ENCODE peak calls at places on chromosome 9, in four cellular contexts. One of them, this sample, is unnamed.

GRCh38 chr9:128633601-128634000 is 23.0 kb downstream of the DYNC2I2 start:
- DNase-seq in IMR-90: no peak
- DNase-seq in K562: no peak
- DNase-seq in keratinocyte: no peak
- DNase-seq in this sample: no peak

GRCh38 chr9:31355965-31356364 is 1028.5 kb upstream of the ACO1 start:
- DNase-seq in IMR-90: no peak
- DNase-seq in K562: no peak
- DNase-seq in keratinocyte: no peak
- DNase-seq in this sample: no peak

GRCh38 chr9:129102791-129103594 is 7.6 kb downstream of the CRAT start:
- DNase-seq in IMR-90: peak; percentile 35
- DNase-seq in K562: peak; percentile 63
- DNase-seq in keratinocyte: no peak
- DNase-seq in this sample: peak; percentile 27

GRCh38 chr9:88498880-88499279 is 36.1 kb upstream of the NXNL2 start:
- DNase-seq in IMR-90: no peak
- DNase-seq in K562: no peak
- DNase-seq in keratinocyte: no peak
- DNase-seq in this sample: no peak

GRCh38 chr9:13053504-13053903 is 226.0 kb downstream of the MPDZ start:
- DNase-seq in IMR-90: no peak
- DNase-seq in K562: no peak
- DNase-seq in keratinocyte: no peak
- DNase-seq in this sample: no peak

GRCh38 chr9:13876741-13877140 is 437.2 kb downstream of the NFIB start:
- DNase-seq in IMR-90: no peak
- DNase-seq in K562: no peak
- DNase-seq in keratinocyte: no peak
- DNase-seq in this sample: no peak

GRCh38 chr9:86298873-86299272 is 16.5 kb upstream of the ISCA1 start:
- DNase-seq in IMR-90: no peak
- DNase-seq in K562: no peak
- DNase-seq in keratinocyte: no peak
- DNase-seq in this sample: no peak

GRCh38 chr9:131733601-131734061 is 6.2 kb downstream of the RAPGEF1 start:
- DNase-seq in IMR-90: peak; percentile 96
- DNase-seq in K562: peak; percentile 29
- DNase-seq in keratinocyte: peak; percentile 95
- DNase-seq in this sample: peak; percentile 97

GRCh38 chr9:107284636-107285035 is 1.6 kb downstream of the RAD23B start:
- DNase-seq in IMR-90: no peak
- DNase-seq in K562: no peak
- DNase-seq in keratinocyte: no peak
- DNase-seq in this sample: peak; percentile 24

GRCh38 chr9:4583001-4583400 is 79.1 kb upstream of the PLPP6 start:
- DNase-seq in IMR-90: no peak
- DNase-seq in K562: no peak
- DNase-seq in keratinocyte: no peak
- DNase-seq in this sample: no peak

GRCh38 chr9:6917162-6917561 is 159.4 kb downstream of the KDM4C start:
- DNase-seq in IMR-90: no peak
- DNase-seq in K562: no peak
- DNase-seq in keratinocyte: no peak
- DNase-seq in this sample: no peak

GRCh38 chr9:72315089-72315509 is 49.9 kb downstream of the ZFAND5 start:
- DNase-seq in IMR-90: peak; percentile 47
- DNase-seq in K562: no peak
- DNase-seq in keratinocyte: no peak
- DNase-seq in this sample: peak; percentile 26

GRCh38 chr9:91777437-91777836 is 172.6 kb downstream of the ROR2 start:
- DNase-seq in IMR-90: peak; percentile 80
- DNase-seq in K562: no peak
- DNase-seq in keratinocyte: no peak
- DNase-seq in this sample: no peak

GRCh38 chr9:111300140-111300735 is 29.8 kb downstream of the OR2K2 start:
- DNase-seq in IMR-90: no peak
- DNase-seq in K562: peak; percentile 12
- DNase-seq in keratinocyte: no peak
- DNase-seq in this sample: no peak

GRCh38 chr9:130741831-130742449 is 48.4 kb downstream of the EXOSC2 start:
- DNase-seq in IMR-90: peak; percentile 88
- DNase-seq in K562: peak; percentile 58
- DNase-seq in keratinocyte: peak; percentile 32
- DNase-seq in this sample: no peak

GRCh38 chr9:78004478-78005229 is 27.0 kb downstream of the GNAQ start:
- DNase-seq in IMR-90: peak; percentile 30
- DNase-seq in K562: peak; percentile 45
- DNase-seq in keratinocyte: no peak
- DNase-seq in this sample: no peak

GRCh38 chr9:90979138-90979551 is 177.5 kb downstream of the SYK start:
- DNase-seq in IMR-90: no peak
- DNase-seq in K562: no peak
- DNase-seq in keratinocyte: no peak
- DNase-seq in this sample: no peak

GRCh38 chr9:135904121-135904520 is 3.2 kb downstream of the CAMSAP1 start:
- DNase-seq in IMR-90: no peak
- DNase-seq in K562: no peak
- DNase-seq in keratinocyte: no peak
- DNase-seq in this sample: no peak

GRCh38 chr9:106107716-106108115 is 413.4 kb downstream of the TMEM38B start:
- DNase-seq in IMR-90: no peak
- DNase-seq in K562: no peak
- DNase-seq in keratinocyte: no peak
- DNase-seq in this sample: no peak

GRCh38 chr9:130128251-130128650 is 44.0 kb upstream of the NCS1 start:
- DNase-seq in IMR-90: no peak
- DNase-seq in K562: no peak
- DNase-seq in keratinocyte: no peak
- DNase-seq in this sample: no peak

GRCh38 chr9:91800473-91800872 is 149.6 kb downstream of the ROR2 start:
- DNase-seq in IMR-90: no peak
- DNase-seq in K562: no peak
- DNase-seq in keratinocyte: no peak
- DNase-seq in this sample: no peak

GRCh38 chr9:68739631-68740174 is 34.7 kb downstream of the PIP5K1B start:
- DNase-seq in IMR-90: no peak
- DNase-seq in K562: no peak
- DNase-seq in keratinocyte: no peak
- DNase-seq in this sample: no peak

GRCh38 chr9:5894237-5894959 is 3.7 kb downstream of the MLANA start:
- DNase-seq in IMR-90: no peak
- DNase-seq in K562: no peak
- DNase-seq in keratinocyte: no peak
- DNase-seq in this sample: no peak

GRCh38 chr9:92988215-92988731 is 41.0 kb downstream of the FGD3 start:
- DNase-seq in IMR-90: no peak
- DNase-seq in K562: no peak
- DNase-seq in keratinocyte: peak; percentile 78
- DNase-seq in this sample: no peak

GRCh38 chr9:25636026-25636425 is 42.2 kb downstream of the TUSC1 start:
- DNase-seq in IMR-90: no peak
- DNase-seq in K562: no peak
- DNase-seq in keratinocyte: no peak
- DNase-seq in this sample: no peak
- H3K9me1 ChIP-seq in IMR-90: no peaks in the 10 kb centered on the region
- H3K9me1 ChIP-seq in K562: no peaks in the 10 kb centered on the region
- H3K9me1 ChIP-seq in keratinocyte: peaks cover 2% of the 10 kb centered on the region
- H3K9me1 ChIP-seq in this sample: no peaks in the 10 kb centered on the region

GRCh38 chr9:133693116-133693515 is 45.0 kb downstream of the SARDH start:
- DNase-seq in IMR-90: no peak
- DNase-seq in K562: no peak
- DNase-seq in keratinocyte: no peak
- DNase-seq in this sample: no peak

GRCh38 chr9:133693703-133694529 is 44.2 kb downstream of the SARDH start:
- DNase-seq in IMR-90: no peak
- DNase-seq in K562: no peak
- DNase-seq in keratinocyte: no peak
- DNase-seq in this sample: no peak

GRCh38 chr9:133691659-133692363 is 46.3 kb downstream of the SARDH start:
- DNase-seq in IMR-90: peak; percentile 43
- DNase-seq in K562: no peak
- DNase-seq in keratinocyte: no peak
- DNase-seq in this sample: no peak

GRCh38 chr9:133691191-133691590 is 47.0 kb downstream of the SARDH start:
- DNase-seq in IMR-90: no peak
- DNase-seq in K562: no peak
- DNase-seq in keratinocyte: no peak
- DNase-seq in this sample: no peak

GRCh38 chr9:133692364-133692985 is 45.7 kb downstream of the SARDH start:
- DNase-seq in IMR-90: no peak
- DNase-seq in K562: no peak
- DNase-seq in keratinocyte: no peak
- DNase-seq in this sample: no peak
- H3K9me1 ChIP-seq in IMR-90: no peaks in the 10 kb centered on the region
- H3K9me1 ChIP-seq in K562: no peaks in the 10 kb centered on the region
- H3K9me1 ChIP-seq in keratinocyte: no peaks in the 10 kb centered on the region
- H3K9me1 ChIP-seq in this sample: no peaks in the 10 kb centered on the region

DNA sequence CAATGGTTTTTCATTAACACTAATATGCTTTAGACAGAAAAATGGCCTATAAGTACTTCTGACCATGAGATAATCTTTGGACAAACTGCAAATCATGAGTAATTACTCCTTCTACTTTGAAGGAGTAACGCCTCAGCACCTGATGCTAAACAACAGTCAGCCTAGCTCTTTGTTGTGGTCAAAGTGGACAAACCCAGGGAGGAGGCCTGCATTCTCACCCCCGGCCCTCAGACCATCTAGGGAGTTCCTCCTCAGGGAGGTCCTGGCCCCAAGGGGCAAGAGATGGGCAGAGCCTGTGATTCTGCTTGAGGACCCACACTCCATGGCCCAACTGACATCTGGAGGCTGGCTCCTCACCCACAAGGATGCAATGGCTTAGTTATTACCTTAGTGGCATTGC is 48.2 kb upstream of the ANGPTL2 start:
- DNase-seq in IMR-90: no peak
- DNase-seq in K562: no peak
- DNase-seq in keratinocyte: no peak
- DNase-seq in this sample: no peak
- H3K9me1 ChIP-seq in IMR-90: peaks cover 3% of the 10 kb centered on the region
- H3K9me1 ChIP-seq in K562: no peaks in the 10 kb centered on the region
- H3K9me1 ChIP-seq in keratinocyte: no peaks in the 10 kb centered on the region
- H3K9me1 ChIP-seq in this sample: no peaks in the 10 kb centered on the region

GRCh38 chr9:37520641-37521040 is 34.9 kb downstream of the POLR1E start:
- DNase-seq in IMR-90: no peak
- DNase-seq in K562: no peak
- DNase-seq in keratinocyte: no peak
- DNase-seq in this sample: no peak

GRCh38 chr9:37522971-37523370 is 37.2 kb downstream of the POLR1E start:
- DNase-seq in IMR-90: no peak
- DNase-seq in K562: no peak
- DNase-seq in keratinocyte: no peak
- DNase-seq in this sample: no peak

GRCh38 chr9:37517977-37518376 is 32.2 kb downstream of the POLR1E start:
- DNase-seq in IMR-90: no peak
- DNase-seq in K562: no peak
- DNase-seq in keratinocyte: no peak
- DNase-seq in this sample: no peak

GRCh38 chr9:37523916-37524315 is 38.2 kb downstream of the POLR1E start:
- DNase-seq in IMR-90: no peak
- DNase-seq in K562: no peak
- DNase-seq in keratinocyte: no peak
- DNase-seq in this sample: no peak

GRCh38 chr9:37521111-37521510 is 35.4 kb downstream of the POLR1E start:
- DNase-seq in IMR-90: no peak
- DNase-seq in K562: no peak
- DNase-seq in keratinocyte: no peak
- DNase-seq in this sample: no peak
- H3K9me1 ChIP-seq in IMR-90: peaks cover 6% of the 10 kb centered on the region
- H3K9me1 ChIP-seq in K562: no peaks in the 10 kb centered on the region
- H3K9me1 ChIP-seq in keratinocyte: no peaks in the 10 kb centered on the region
- H3K9me1 ChIP-seq in this sample: no peaks in the 10 kb centered on the region

DNA sequence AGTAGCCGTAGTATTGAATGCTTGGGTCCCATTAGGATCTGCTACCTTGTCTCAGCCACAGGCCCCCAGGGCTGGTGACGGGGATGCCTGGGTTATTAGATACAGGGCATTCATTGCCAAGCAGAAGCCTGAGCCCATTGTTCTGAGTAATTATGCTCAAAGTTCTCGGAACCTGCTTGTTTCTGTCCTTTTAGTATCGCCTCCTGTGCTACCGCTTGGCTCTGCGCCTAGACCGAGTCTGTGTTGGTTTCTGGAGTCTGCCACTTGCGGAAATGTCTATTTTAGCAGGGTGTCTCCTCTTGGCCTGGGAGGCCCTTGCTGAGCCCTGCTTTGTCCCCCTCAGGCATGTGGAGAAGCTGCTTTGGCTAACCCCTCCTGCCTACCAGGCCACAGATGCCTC is 506.1 kb downstream of the BNC2 start:
- DNase-seq in IMR-90: no peak
- DNase-seq in K562: no peak
- DNase-seq in keratinocyte: no peak
- DNase-seq in this sample: peak; percentile 80
- H3K9me1 ChIP-seq in IMR-90: peaks cover 17% of the 10 kb centered on the region
- H3K9me1 ChIP-seq in K562: no peaks in the 10 kb centered on the region
- H3K9me1 ChIP-seq in keratinocyte: no peaks in the 10 kb centered on the region
- H3K9me1 ChIP-seq in this sample: no peaks in the 10 kb centered on the region

This sample was measured in endothelial cell of umbilical vein.